ENCODE peak calls at places on chromosome X, in six cellular contexts. S is HCT116, C is fibroblast of lung, Q is A673, N is astrocyte, B is DND-41. T is an unnamed sample.

GRCh38 chrX:45447995-45448394 is 247.3 kb upstream of the DIPK2B start:
- DNase-seq in S (no peak), B (no peak), N (no peak), C (no peak), Q (no peak), T (no peak)

GRCh38 chrX:37802028-37802427 is 22.2 kb downstream of the CYBB start:
- DNase-seq in N (no peak), C (peak), B (no peak), S (no peak), Q (no peak), T (no peak)

GRCh38 chrX:80667967-80668366 is 141.7 kb downstream of the BRWD3 start:
- DNase-seq in Q (no peak), S (no peak), B (no peak), N (no peak), C (no peak), T (no peak)

GRCh38 chrX:136028383-136028984 is 43.2 kb downstream of the SLC9A6 start:
- DNase-seq in Q (peak), N (peak), B (no peak), S (peak), C (peak), T (peak)

GRCh38 chrX:9465380-9466114 is 689 bp downstream of the TBL1X start:
- DNase-seq in S (no peak), Q (peak), N (no peak), C (peak), B (peak), T (no peak)

GRCh38 chrX:135543924-135544323 is 23.5 kb downstream of the INTS6L start:
- DNase-seq in C (no peak), Q (no peak), S (no peak), B (no peak), N (no peak), T (no peak)

GRCh38 chrX:154730271-154730883 is 20.5 kb downstream of the GAB3 start:
- DNase-seq in B (no peak), S (no peak), Q (peak), C (peak), N (peak), T (no peak)

GRCh38 chrX:81414630-81415029 is 212.7 kb downstream of the SH3BGRL start:
- DNase-seq in N (no peak), Q (peak), B (no peak), C (no peak), S (no peak), T (no peak)

GRCh38 chrX:22041931-22042530 is 9.9 kb downstream of the PHEX start:
- DNase-seq in S (no peak), B (no peak), N (no peak), Q (no peak), C (no peak), T (no peak)

GRCh38 chrX:115260330-115260729 is 26.4 kb upstream of the LRCH2 start:
- DNase-seq in Q (no peak), S (no peak), C (peak), B (no peak), N (peak), T (no peak)

GRCh38 chrX:72306085-72306801 is 529 bp upstream of the CITED1 start:
- DNase-seq in S (no peak), B (no peak), Q (peak), C (peak), N (no peak), T (no peak)

GRCh38 chrX:72307646-72308051 is 1.9 kb upstream of the CITED1 start:
- DNase-seq in N (no peak), B (no peak), Q (no peak), S (no peak), C (no peak), T (no peak)

GRCh38 chrX:72304877-72305276 is 837 bp downstream of the CITED1 start:
- DNase-seq in B (no peak), C (no peak), Q (no peak), N (no peak), S (no peak), T (no peak)

GRCh38 chrX:72306851-72307645 is 1.3 kb upstream of the CITED1 start:
- DNase-seq in Q (peak), S (peak), N (peak), B (no peak), C (peak), T (no peak)

GRCh38 chrX:72305286-72306084 is at the start of gene CITED1:
- DNase-seq in B (no peak), S (no peak), Q (peak), C (peak), N (no peak), T (no peak)
- TF ChIP-seq EZH2 in B (no peak), S (no peak), Q (peak), C (peak), N (peak), T (peak)

DNA sequence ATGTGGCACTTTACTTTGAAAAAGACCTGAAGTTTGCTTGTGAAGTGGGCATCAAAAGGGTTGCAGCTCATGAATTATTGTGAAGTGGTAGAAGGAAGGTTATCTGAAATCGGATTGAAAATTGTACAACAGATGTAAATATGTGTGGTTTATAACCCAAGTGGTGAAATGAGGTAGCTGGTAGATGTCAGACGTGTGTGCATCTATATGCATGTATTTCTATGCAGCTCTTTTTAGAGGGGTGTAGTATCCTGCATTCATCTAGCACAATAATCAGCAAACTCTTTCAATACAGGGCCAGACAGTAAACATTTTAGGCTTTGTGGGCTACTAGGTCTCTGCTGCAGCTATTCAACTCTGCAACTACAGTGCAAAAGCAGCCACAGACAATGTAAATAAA is 9.4 kb downstream of the ATRX start:
- DNase-seq in B (no peak), S (no peak), C (no peak), N (no peak), Q (no peak), T (no peak)
- TF ChIP-seq EZH2 in B (no peak), S (no peak), C (no peak), N (no peak), Q (no peak), T (no peak)

GRCh38 chrX:40169193-40170086 is 71.7 kb upstream of the BCOR start:
- DNase-seq in S (peak), C (peak), Q (peak), B (peak), N (peak), T (no peak)

GRCh38 chrX:40172980-40173661 is 75.4 kb upstream of the BCOR start:
- DNase-seq in B (no peak), S (no peak), C (no peak), N (no peak), Q (no peak), T (no peak)

GRCh38 chrX:40172169-40172979 is 74.6 kb upstream of the BCOR start:
- DNase-seq in Q (peak), S (no peak), C (peak), B (no peak), N (peak), T (no peak)

GRCh38 chrX:40170830-40171512 is 73.2 kb upstream of the BCOR start:
- DNase-seq in N (no peak), Q (peak), S (no peak), B (no peak), C (no peak), T (no peak)

DNA sequence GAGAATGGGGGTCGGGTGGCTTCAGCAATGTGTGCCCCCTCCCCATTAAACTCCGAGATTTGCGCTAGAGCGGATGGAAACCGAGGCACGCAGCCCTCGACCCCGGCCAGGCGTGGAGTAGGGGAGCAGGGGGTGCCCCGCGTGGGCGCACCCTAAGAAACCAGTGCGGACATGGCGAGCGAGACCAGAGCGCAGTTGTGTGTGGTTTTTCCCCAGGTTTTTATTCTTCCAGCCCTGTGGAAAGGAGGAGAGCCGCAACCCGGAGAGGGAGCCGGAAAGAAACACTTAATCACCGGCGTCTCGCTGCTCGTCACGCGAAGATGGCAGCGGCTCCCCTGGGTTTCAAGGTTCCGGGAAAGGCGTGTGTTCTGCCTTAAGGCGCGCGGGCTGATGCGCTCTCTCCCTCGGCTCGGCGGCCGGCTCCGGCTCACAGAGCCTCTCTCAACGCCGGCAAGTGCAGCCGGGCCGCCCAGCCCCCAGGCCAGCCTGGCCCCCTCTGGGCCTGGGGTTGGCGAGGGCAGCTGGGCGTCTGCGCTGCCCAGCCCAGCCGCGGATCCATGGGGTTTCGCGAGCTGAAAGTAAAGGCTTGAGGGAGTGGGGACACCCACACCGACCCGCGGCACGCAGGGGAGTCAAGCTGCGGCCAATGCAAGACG is 73.9 kb upstream of the BCOR start:
- DNase-seq in B (no peak), C (peak), Q (peak), S (no peak), N (peak), T (no peak)
- TF ChIP-seq EZH2 in B (peak), C (no peak), Q (no peak), S (no peak), N (no peak), T (no peak)

GRCh38 chrX:134542485-134542884 is 82.5 kb downstream of the HPRT1 start:
- DNase-seq in S (no peak), B (peak), C (peak), N (peak), Q (peak), T (no peak)
- TF ChIP-seq EZH2 in S (no peak), B (no peak), C (no peak), N (no peak), Q (no peak), T (no peak)

GRCh38 chrX:25014366-25014838 is 1.4 kb downstream of the ARX start:
- DNase-seq in Q (no peak), N (no peak), B (no peak), S (no peak), C (no peak), T (no peak)
- TF ChIP-seq EZH2 in Q (no peak), N (no peak), B (no peak), S (no peak), C (peak), T (no peak)